ENCODE peak calls at places on chromosomes 4 and X, in eight cellular contexts. T, O, V, F, C, A, Z and B are unnamed samples.

GRCh38 chr4:168585168-168586091 is 88.6 kb downstream of the PALLD start:
- DNase-seq in C (no peak), F (peak; percentile 89), V (peak; percentile 7), T (no peak), A (peak; percentile 87), O (peak; percentile 74), Z (peak; percentile 2), B (no peak)

GRCh38 chr4:36081185-36081584 is 163.1 kb downstream of the ARAP2 start:
- DNase-seq in V (no peak), C (no peak), F (no peak), T (no peak), A (no peak), Z (no peak), O (no peak), B (no peak)

GRCh38 chrX:77426811-77427210 is 20.4 kb upstream of the FGF16 start:
- DNase-seq in A (no peak), O (no peak), Z (no peak), V (no peak), C (no peak), T (no peak), F (no peak), B (no peak)

GRCh38 chrX:153845195-153845594 is 14.9 kb upstream of the PDZD4 start:
- DNase-seq in V (no peak), F (no peak), Z (no peak), C (no peak), A (no peak), O (no peak), T (no peak), B (no peak)

GRCh38 chrX:129939986-129940385 is 34.0 kb downstream of the UTP14A start:
- DNase-seq in O (no peak), F (no peak), A (no peak), C (no peak), Z (no peak), T (no peak), V (no peak), B (no peak)

GRCh38 chr4:61201562-61202099 is 1.5 kb downstream of the ADGRL3 start:
- DNase-seq in F (peak; percentile 85), T (no peak), A (no peak), C (no peak), O (no peak), V (no peak), Z (no peak), B (no peak)

GRCh38 chrX:19902110-19902509 is 14.7 kb upstream of the SH3KBP1 start:
- DNase-seq in O (no peak), C (no peak), A (no peak), T (no peak), V (no peak), F (no peak), Z (no peak), B (no peak)

GRCh38 chrX:131316260-131316659 is 27.2 kb upstream of the IGSF1 start:
- DNase-seq in T (no peak), C (no peak), A (no peak), Z (no peak), V (no peak), F (no peak), O (no peak), B (peak; percentile 2)

GRCh38 chr4:37243722-37244582 is 591 bp upstream of the NWD2 start:
- DNase-seq in C (no peak), F (peak; percentile 88), Z (no peak), T (no peak), V (no peak), A (no peak), O (no peak), B (no peak)

GRCh38 chrX:80751456-80751855 is 58.2 kb downstream of the BRWD3 start:
- DNase-seq in A (no peak), V (no peak), T (no peak), Z (no peak), O (no peak), F (no peak), C (no peak), B (no peak)

GRCh38 chrX:138128025-138128671 is 562.2 kb downstream of the ZIC3 start:
- DNase-seq in V (no peak), F (no peak), C (no peak), O (no peak), T (no peak), Z (no peak), A (no peak), B (no peak)

GRCh38 chr4:25632135-25632534 is 23.5 kb upstream of the SLC34A2 start:
- DNase-seq in O (no peak), C (no peak), F (no peak), A (no peak), Z (no peak), T (no peak), V (no peak), B (no peak)

GRCh38 chr4:39706334-39706733 is 8.4 kb downstream of the UBE2K start:
- DNase-seq in F (no peak), T (no peak), O (peak; percentile 49), Z (no peak), V (no peak), A (no peak), C (no peak), B (no peak)

GRCh38 chr4:89898304-89898716 is 3.7 kb downstream of the MMRN1 start:
- DNase-seq in F (no peak), V (no peak), C (no peak), T (no peak), Z (no peak), O (no peak), A (no peak), B (no peak)

GRCh38 chr4:173057442-173057841 is 111.2 kb upstream of the GALNT7 start:
- DNase-seq in T (no peak), A (no peak), C (no peak), O (no peak), Z (no peak), V (no peak), F (no peak), B (no peak)

GRCh38 chr4:82362565-82362964 is 11.2 kb downstream of the HNRNPD start:
- DNase-seq in Z (no peak), V (no peak), F (no peak), O (no peak), C (no peak), T (no peak), A (no peak), B (no peak)

GRCh38 chrX:129780441-129781105 is 824 bp downstream of the SASH3 start:
- DNase-seq in C (no peak), A (no peak), T (peak; percentile 10), Z (no peak), V (no peak), O (no peak), F (peak; percentile 82), B (no peak)